ENCODE peak calls at places on chromosomes 1 and 21, in four cellular contexts. A, O, D and Z are unnamed samples.

GRCh38 chr1:201404722-201405483 is 5.8 kb upstream of the LAD1 start:
- DNase-seq in A (no peak), O (peak), D (no peak), Z (no peak)

GRCh38 chr1:227622739-227623475 is 59.6 kb downstream of the ZNF678 start:
- DNase-seq in A (no peak), O (no peak), D (no peak), Z (no peak)

GRCh38 chr1:186948542-186948941 is 119.8 kb downstream of the PLA2G4A start:
- DNase-seq in A (no peak), O (no peak), D (peak), Z (peak)

GRCh38 chr1:52574594-52574993 is 21.7 kb upstream of the TUT4 start:
- DNase-seq in A (peak), O (no peak), D (peak), Z (peak)

GRCh38 chr1:22806584-22806983 is 95.9 kb downstream of the EPHB2 start:
- DNase-seq in A (no peak), O (no peak), D (no peak), Z (no peak)

GRCh38 chr1:168320805-168321577 is 40.3 kb downstream of the TBX19 start:
- DNase-seq in A (peak), O (no peak), D (peak), Z (peak)

GRCh38 chr1:119827010-119827409 is 15.8 kb upstream of the REG4 start:
- DNase-seq in A (no peak), O (no peak), D (no peak), Z (peak)

GRCh38 chr1:150535511-150536281 is 13.5 kb upstream of the ADAMTSL4 start:
- DNase-seq in A (no peak), O (no peak), D (no peak), Z (peak)

GRCh38 chr1:10620776-10621175 is 146.0 kb downstream of the PEX14 start:
- DNase-seq in A (no peak), O (no peak), D (no peak), Z (no peak)

GRCh38 chr1:42993631-42994121 is 35.0 kb upstream of the SLC2A1 start:
- DNase-seq in A (no peak), O (no peak), D (no peak), Z (no peak)

GRCh38 chr1:6497215-6497866 is 5.9 kb upstream of the PLEKHG5 start:
- DNase-seq in A (no peak), O (peak), D (peak), Z (peak)

GRCh38 chr1:232923739-232924386 is 26.5 kb upstream of the NTPCR start:
- DNase-seq in A (no peak), O (no peak), D (peak), Z (peak)

GRCh38 chr1:1758692-1759455 is 19.4 kb downstream of the NADK start:
- DNase-seq in A (no peak), O (peak), D (peak), Z (no peak)

GRCh38 chr1:21781971-21782867 is 730 bp downstream of the USP48 start:
- DNase-seq in A (no peak), O (peak), D (peak), Z (peak)

GRCh38 chr1:41713557-41714327 is 205.0 kb downstream of the HIVEP3 start:
- DNase-seq in A (peak), O (peak), D (peak), Z (peak)

GRCh38 chr1:37137018-37137417 is 102.7 kb upstream of the GRIK3 start:
- DNase-seq in A (no peak), O (no peak), D (no peak), Z (no peak)

GRCh38 chr21:38413958-38414506 is 84.2 kb downstream of the ERG start:
- DNase-seq in A (no peak), O (no peak), D (no peak), Z (peak)

GRCh38 chr21:40505681-40506080 is 341.3 kb downstream of the DSCAM start:
- DNase-seq in A (no peak), O (no peak), D (no peak), Z (no peak)

GRCh38 chr21:30502041-30502440 is at the start of gene KRTAP19-5:
- DNase-seq in A (no peak), O (no peak), D (no peak), Z (no peak)

GRCh38 chr1:40311692-40312091 is 5.4 kb downstream of the COL9A2 start:
- DNase-seq in A (no peak), O (no peak), D (no peak), Z (no peak)

GRCh38 chr1:197526736-197527371 is 248.4 kb downstream of the DENND1B start:
- DNase-seq in A (no peak), O (no peak), D (peak), Z (peak)

GRCh38 chr1:55364216-55364615 is 149.1 kb upstream of the USP24 start:
- DNase-seq in A (no peak), O (no peak), D (no peak), Z (peak)

GRCh38 chr1:28062806-28063205 is 25.6 kb downstream of the EYA3 start:
- DNase-seq in A (no peak), O (no peak), D (no peak), Z (peak)

GRCh38 chr1:54666333-54666732 is 24.7 kb downstream of the MROH7 start:
- DNase-seq in A (no peak), O (no peak), D (no peak), Z (no peak)

GRCh38 chr1:34796990-34797389 is 4.2 kb downstream of the GJA4 start:
- DNase-seq in A (no peak), O (no peak), D (no peak), Z (no peak)

GRCh38 chr1:117365350-117366280 is 1.6 kb upstream of the MAN1A2 start:
- DNase-seq in A (no peak), O (no peak), D (no peak), Z (peak)

GRCh38 chr21:42531771-42532170 is 18.1 kb downstream of the SLC37A1 start:
- DNase-seq in A (no peak), O (no peak), D (no peak), Z (no peak)

GRCh38 chr21:27300770-27301169 is 333.9 kb upstream of the ADAMTS5 start:
- DNase-seq in A (no peak), O (no peak), D (no peak), Z (no peak)
- H3K4me3 ChIP-seq in A (no peak), O (no peak), D (no peak), Z (no peak)

DNA sequence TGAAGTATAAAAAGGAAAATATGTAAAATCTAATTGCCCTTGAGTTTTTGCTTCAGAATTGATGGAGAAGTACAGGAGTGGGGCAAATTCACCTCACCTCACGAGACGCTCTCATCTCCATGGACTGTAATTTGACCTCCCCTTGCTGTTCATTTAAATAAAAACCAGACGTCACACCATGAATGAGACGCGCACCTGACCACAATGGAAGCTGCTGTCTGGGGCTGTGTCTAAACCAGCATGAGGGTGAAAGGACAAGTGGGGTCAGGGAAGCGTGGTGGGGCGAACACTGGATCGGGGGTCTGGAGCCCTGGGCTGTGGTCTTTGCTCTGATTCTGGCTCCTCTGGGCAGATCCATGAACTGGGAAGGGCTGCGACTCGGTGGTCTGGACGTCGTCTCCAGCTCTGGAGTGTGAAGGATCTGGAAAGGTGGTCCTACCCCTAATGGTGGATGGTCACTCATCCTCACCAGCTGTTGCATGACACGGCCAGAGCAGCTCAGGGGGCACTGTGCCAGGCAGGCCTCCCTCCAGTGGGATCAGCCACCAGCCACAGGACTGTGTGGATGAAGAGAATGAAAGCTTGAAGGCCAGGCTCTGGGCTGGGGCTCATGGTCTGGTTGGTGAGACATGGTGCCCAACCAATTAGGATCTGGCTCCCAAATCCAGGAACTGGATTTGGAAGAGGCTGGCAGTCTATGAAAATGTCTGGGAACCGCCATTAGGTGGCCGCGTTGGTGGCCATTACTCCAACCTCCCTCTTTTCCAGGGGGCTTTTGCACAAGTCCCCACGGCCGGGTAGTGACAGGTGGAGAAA is 728.6 kb downstream of the PTPRU start:
- DNase-seq in A (no peak), O (no peak), D (no peak), Z (no peak)
- TF ChIP-seq CTCF in A (no peak), O (no peak), D (no peak), Z (no peak)

DNA sequence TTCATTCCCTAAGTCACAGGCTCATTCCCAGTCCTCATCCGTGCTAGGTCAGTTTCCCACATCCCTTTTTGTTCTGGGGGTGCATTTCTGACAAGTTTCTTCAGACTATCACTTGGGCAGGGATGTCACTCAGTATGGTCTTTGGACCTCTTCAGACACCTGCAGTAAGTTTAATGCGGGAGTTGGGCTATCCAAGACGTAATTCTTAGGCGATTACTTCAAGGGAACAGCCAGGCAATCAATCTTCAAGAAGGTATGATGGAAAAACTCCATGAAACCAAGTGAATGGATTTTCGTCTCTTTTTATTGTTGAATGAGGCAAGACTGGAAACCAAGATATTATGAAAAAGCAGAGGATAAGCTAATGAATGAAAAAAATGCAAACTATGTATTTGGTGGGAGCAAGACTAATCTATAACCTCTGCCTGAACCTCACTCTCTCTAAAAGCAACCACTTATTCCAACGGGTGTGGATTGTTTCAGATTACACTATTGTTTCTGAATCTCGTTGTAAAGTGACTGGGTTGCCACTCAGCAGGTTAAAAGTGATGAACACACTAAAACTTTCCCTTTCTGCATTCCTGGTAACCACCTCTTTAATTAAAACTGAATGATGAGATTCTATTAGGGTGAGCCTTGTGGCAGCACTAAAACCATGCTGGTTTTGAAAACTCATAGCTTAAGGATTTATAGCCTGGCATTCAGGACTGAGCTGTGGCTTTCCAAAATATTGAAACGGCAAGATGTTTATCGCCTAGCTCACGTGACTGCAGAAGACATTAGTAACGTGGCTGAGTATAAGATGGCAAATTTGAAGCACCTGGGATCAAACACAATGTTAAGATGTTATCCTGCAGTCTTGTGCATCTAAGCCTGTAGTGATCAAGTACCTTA is 1.1 kb downstream of the RASAL2 start:
- DNase-seq in A (no peak), O (no peak), D (peak), Z (peak)
- H3K4me3 ChIP-seq in A (peak), O (peak), D (peak), Z (peak)

DNA sequence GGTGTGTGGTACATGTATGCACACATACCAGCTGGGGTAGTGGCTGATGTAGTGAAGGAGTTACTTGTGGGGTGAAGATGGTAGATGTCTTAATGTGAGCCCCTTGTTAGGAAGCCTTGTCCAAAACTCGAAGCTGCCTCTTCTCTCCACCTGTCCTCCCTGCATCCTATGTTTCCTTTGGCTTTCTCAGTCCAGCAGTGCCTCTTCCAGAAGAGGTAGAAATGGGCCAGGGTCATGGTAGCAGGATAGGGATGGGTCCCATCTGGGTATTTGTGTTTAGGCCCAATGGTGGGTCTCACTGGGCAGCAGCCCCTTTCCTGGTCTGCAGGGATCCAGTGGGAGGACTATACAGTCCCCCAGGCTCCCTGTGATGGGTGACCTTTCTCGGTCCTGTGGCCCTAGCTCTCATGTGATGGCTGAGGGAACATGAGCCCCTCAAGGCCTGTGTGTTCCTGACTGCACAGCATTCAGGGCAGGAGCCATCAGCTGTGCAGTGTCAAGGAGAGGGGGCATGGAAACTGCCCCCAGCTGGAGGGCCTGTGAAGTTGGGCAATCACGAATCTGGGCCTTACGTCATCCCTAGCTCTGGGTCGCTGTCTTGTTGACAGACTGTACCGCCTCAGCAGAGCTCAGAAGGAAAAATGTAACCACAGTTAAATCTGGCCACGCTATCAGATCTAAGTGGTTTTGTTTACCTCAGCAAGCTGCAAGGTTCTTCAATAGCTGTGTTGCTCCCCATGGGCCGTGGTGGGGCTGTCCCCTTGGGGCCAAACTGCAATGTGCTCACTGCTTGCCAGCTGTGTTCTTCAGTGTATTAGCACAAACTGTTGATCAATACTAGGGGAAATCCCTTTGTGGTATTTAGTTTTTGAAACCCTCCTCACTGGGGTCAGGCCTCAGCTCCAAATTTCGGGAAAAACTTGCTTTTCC is 82.7 kb downstream of the NOS1AP start:
- DNase-seq in A (no peak), O (no peak), D (no peak), Z (peak)
- TF ChIP-seq CTCF in A (no peak), O (no peak), D (no peak), Z (no peak)

GRCh38 chr1:92990828-92991227 is 29.6 kb upstream of the DIPK1A start:
- DNase-seq in A (no peak), O (no peak), D (no peak), Z (no peak)
- H3K4me3 ChIP-seq in A (no peak), O (no peak), D (no peak), Z (no peak)

DNA sequence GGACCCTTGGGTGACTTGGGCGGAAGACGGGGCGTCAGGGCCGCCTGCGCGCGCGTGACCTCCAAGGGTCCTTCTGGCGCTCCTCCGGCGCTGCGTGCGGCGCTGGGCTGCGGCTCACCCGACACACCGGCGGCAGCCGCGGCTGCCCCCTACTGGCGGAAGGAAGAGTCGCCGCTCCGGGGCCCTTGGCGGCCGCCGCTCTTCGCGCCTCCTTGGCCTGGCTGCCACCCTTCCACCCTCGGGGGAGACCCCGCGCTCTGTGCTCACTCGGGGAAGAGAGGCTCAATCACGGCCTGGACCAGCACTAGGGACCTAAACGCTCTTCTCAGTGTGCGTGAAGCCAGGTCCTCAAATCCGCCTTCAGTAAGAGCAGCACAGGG is 89.7 kb downstream of the DMRTA2 start:
- DNase-seq in A (no peak), O (peak), D (peak), Z (peak)
- TF ChIP-seq CTCF in A (peak), O (peak), D (peak), Z (peak)